ENCODE peak calls at places on chromosomes 16 and 17, in four cellular contexts. K is NCI-H1105 treated with DMSO at 0.1 percent for 48 hours, F is NCI-H460, C is dorsolateral prefrontal cortex. S is an unnamed sample.

GRCh38 chr16:72927199-72928088 is 120.5 kb downstream of the ZFHX3 start:
- DNase-seq in K (no peak), F (peak), C (no peak), S (no peak)

GRCh38 chr16:69187891-69188451 is 1.0 kb downstream of the SNTB2 start:
- DNase-seq in K (peak), F (peak), C (no peak), S (peak)

GRCh38 chr17:76036497-76037380 is 9.6 kb upstream of the EVPL start:
- DNase-seq in K (no peak), F (no peak), C (no peak), S (no peak)

GRCh38 chr17:4679652-4680051 is 24.3 kb downstream of the PELP1 start:
- DNase-seq in K (no peak), F (no peak), C (no peak), S (no peak)

GRCh38 chr17:44601574-44602372 is 44.5 kb downstream of the FZD2 start:
- DNase-seq in K (no peak), F (no peak), C (no peak), S (no peak)

GRCh38 chr16:57141822-57142631 is 43.8 kb downstream of the PSME3IP1 start:
- DNase-seq in K (no peak), F (no peak), C (no peak), S (no peak)

GRCh38 chr17:22304667-22305303 is 612.5 kb downstream of the KCNJ18 start:
- DNase-seq in K (no peak), F (no peak), C (no peak), S (no peak)

GRCh38 chr17:6352016-6352415 is 82.9 kb downstream of the AIPL1 start:
- DNase-seq in K (no peak), F (no peak), C (no peak), S (no peak)

GRCh38 chr17:81337449-81337848 is 42.3 kb upstream of the SLC38A10 start:
- DNase-seq in K (peak), F (no peak), C (no peak), S (no peak)

GRCh38 chr16:46796764-46797269 is 34.2 kb downstream of the C16orf87 start:
- DNase-seq in K (no peak), F (no peak), C (no peak), S (no peak)

GRCh38 chr17:28745777-28746473 is 2.1 kb downstream of the TRAF4 start:
- DNase-seq in K (no peak), F (no peak), C (no peak), S (no peak)

S was measured in right atrium auricular region.